ENCODE peak calls at places on chromosomes 16 and 17, in seven cellular contexts. F is HFFc6; I is effector memory CD8-positive, alpha-beta T cell; Q is HS-5; H is substantia nigra; P is amygdala; J is breast epithelium. M is an unnamed sample.

GRCh38 chr17:80632046-80632581 is 87.5 kb downstream of the RPTOR start:
- DNase-seq in F (no peak), I (no peak), Q (no peak), H (no peak), P (no peak), J (no peak), M (no peak)

GRCh38 chr17:3681057-3681456 is 12.4 kb downstream of the EMC6 start:
- DNase-seq in F (no peak), I (no peak), Q (no peak), H (no peak), P (no peak), J (no peak), M (no peak)

GRCh38 chr17:66952031-66952524 is 12.4 kb upstream of the CACNG4 start:
- DNase-seq in F (peak), I (no peak), Q (no peak), H (no peak), P (no peak), J (peak), M (no peak)

GRCh38 chr17:3511841-3512511 is 36.2 kb downstream of the ASPA start:
- DNase-seq in F (no peak), I (no peak), Q (no peak), H (no peak), P (no peak), J (no peak), M (no peak)

GRCh38 chr16:85656351-85657266 is 32.1 kb downstream of the GINS2 start:
- DNase-seq in F (no peak), I (no peak), Q (no peak), H (peak), P (no peak), J (no peak), M (peak)

GRCh38 chr16:89090182-89090630 is 3.4 kb upstream of the ACSF3 start:
- DNase-seq in F (no peak), I (no peak), Q (no peak), H (no peak), P (no peak), J (no peak), M (no peak)

GRCh38 chr17:47819475-47819874 is 2.1 kb downstream of the OSBPL7 start:
- DNase-seq in F (no peak), I (no peak), Q (no peak), H (no peak), P (no peak), J (no peak), M (no peak)

GRCh38 chr17:72931163-72931562 is 161.3 kb downstream of the SLC39A11 start:
- DNase-seq in F (no peak), I (no peak), Q (no peak), H (no peak), P (no peak), J (no peak), M (no peak)

GRCh38 chr16:65312795-65313194 is 190.9 kb upstream of the CDH11 start:
- DNase-seq in F (peak), I (no peak), Q (no peak), H (no peak), P (no peak), J (no peak), M (no peak)

GRCh38 chr16:66516808-66517585 is 32.9 kb downstream of the TK2 start:
- DNase-seq in F (peak), I (peak), Q (peak), H (peak), P (peak), J (peak), M (peak)

GRCh38 chr16:88437367-88437964 is 15.6 kb upstream of the ZFPM1 start:
- DNase-seq in F (no peak), I (peak), Q (no peak), H (no peak), P (no peak), J (no peak), M (no peak)

GRCh38 chr17:82050761-82051641 is 610 bp downstream of the RFNG start:
- DNase-seq in F (no peak), I (no peak), Q (no peak), H (no peak), P (no peak), J (no peak), M (no peak)

GRCh38 chr16:66740010-66740409 is 11.4 kb downstream of the DYNC1LI2 start:
- DNase-seq in F (peak), I (peak), Q (no peak), H (no peak), P (no peak), J (no peak), M (no peak)

GRCh38 chr17:2372681-2373080 is 28.2 kb downstream of the MNT start:
- DNase-seq in F (no peak), I (no peak), Q (no peak), H (no peak), P (no peak), J (no peak), M (no peak)

GRCh38 chr17:61862975-61863800 is at the start of gene BRIP1:
- DNase-seq in F (peak), I (peak), Q (peak), H (peak), P (peak), J (peak), M (peak)

GRCh38 chr16:83954577-83955016 is 1.6 kb downstream of the OSGIN1 start:
- DNase-seq in F (peak), I (no peak), Q (no peak), H (no peak), P (no peak), J (no peak), M (peak)

GRCh38 chr16:15641753-15642556 is 999 bp downstream of the MARF1 start:
- DNase-seq in F (no peak), I (no peak), Q (no peak), H (no peak), P (no peak), J (no peak), M (no peak)

GRCh38 chr16:29256501-29256981 is 150.0 kb downstream of the NPIPB11 start:
- DNase-seq in F (no peak), I (no peak), Q (no peak), H (no peak), P (no peak), J (no peak), M (no peak)

GRCh38 chr16:57544129-57544653 is 1.7 kb downstream of the ADGRG5 start:
- DNase-seq in F (no peak), I (no peak), Q (no peak), H (no peak), P (no peak), J (peak), M (peak)

GRCh38 chr17:30326816-30327215 is 7.0 kb downstream of the TMIGD1 start:
- DNase-seq in F (no peak), I (no peak), Q (no peak), H (no peak), P (no peak), J (no peak), M (no peak)

GRCh38 chr16:83814654-83814985 is 6.8 kb downstream of the HSBP1 start:
- DNase-seq in F (no peak), I (no peak), Q (no peak), H (no peak), P (no peak), J (no peak), M (no peak)

GRCh38 chr17:21025446-21025845 is 17.4 kb downstream of the USP22 start:
- DNase-seq in F (no peak), I (no peak), Q (no peak), H (no peak), P (no peak), J (no peak), M (no peak)

GRCh38 chr16:87864331-87864989 is 4.8 kb downstream of the SLC7A5 start:
- DNase-seq in F (no peak), I (no peak), Q (no peak), H (no peak), P (no peak), J (no peak), M (no peak)

GRCh38 chr17:4920351-4921048 is 11.6 kb upstream of the GP1BA start:
- DNase-seq in F (no peak), I (no peak), Q (no peak), H (no peak), P (no peak), J (no peak), M (no peak)

M was measured in heart right ventricle.